ENCODE peak calls at places on chromosomes 3 and 15, in seven cellular contexts. One of them, this sample, is unnamed.

GRCh38 chr3:123521179-123521969 is 63.5 kb downstream of the HACD2 start:
- ATAC-seq in upper lobe of left lung: no peak
- ATAC-seq in naive thymus-derived CD4-positive, alpha-beta T cell: peak; percentile 20
- ATAC-seq in upper lobe of right lung: no peak
- ATAC-seq in HepG2: no peak
- ATAC-seq in aorta: no peak
- ATAC-seq in Panc1: no peak
- ATAC-seq in this sample: no peak

GRCh38 chr3:123961508-123961856 is 453 bp upstream of the CCDC14 start:
- ATAC-seq in HepG2: no peak
- ATAC-seq in aorta: no peak
- ATAC-seq in upper lobe of left lung: no peak
- ATAC-seq in upper lobe of right lung: no peak
- ATAC-seq in naive thymus-derived CD4-positive, alpha-beta T cell: no peak
- ATAC-seq in Panc1: no peak
- ATAC-seq in this sample: no peak

GRCh38 chr3:44584646-44585501 is at the start of gene ZNF660:
- ATAC-seq in upper lobe of right lung: peak; percentile 92
- ATAC-seq in Panc1: no peak
- ATAC-seq in HepG2: peak; percentile 96
- ATAC-seq in aorta: peak; percentile 94
- ATAC-seq in upper lobe of left lung: peak; percentile 92
- ATAC-seq in naive thymus-derived CD4-positive, alpha-beta T cell: peak; percentile 77
- ATAC-seq in this sample: peak; percentile 94

GRCh38 chr15:70420421-70421196 is 322.9 kb upstream of the TLE3 start:
- ATAC-seq in upper lobe of left lung: no peak
- ATAC-seq in Panc1: no peak
- ATAC-seq in upper lobe of right lung: no peak
- ATAC-seq in HepG2: no peak
- ATAC-seq in naive thymus-derived CD4-positive, alpha-beta T cell: no peak
- ATAC-seq in aorta: no peak
- ATAC-seq in this sample: no peak

GRCh38 chr15:97981058-97981457 is 20.6 kb downstream of the ARRDC4 start:
- ATAC-seq in upper lobe of left lung: no peak
- ATAC-seq in aorta: no peak
- ATAC-seq in Panc1: no peak
- ATAC-seq in HepG2: no peak
- ATAC-seq in upper lobe of right lung: no peak
- ATAC-seq in naive thymus-derived CD4-positive, alpha-beta T cell: no peak
- ATAC-seq in this sample: no peak

GRCh38 chr15:71452893-71453292 is 337.6 kb downstream of the THSD4 start:
- ATAC-seq in upper lobe of left lung: no peak
- ATAC-seq in naive thymus-derived CD4-positive, alpha-beta T cell: no peak
- ATAC-seq in HepG2: no peak
- ATAC-seq in Panc1: no peak
- ATAC-seq in aorta: no peak
- ATAC-seq in upper lobe of right lung: no peak
- ATAC-seq in this sample: no peak

GRCh38 chr15:29727871-29728270 is 94.4 kb downstream of the TJP1 start:
- ATAC-seq in upper lobe of left lung: no peak
- ATAC-seq in naive thymus-derived CD4-positive, alpha-beta T cell: no peak
- ATAC-seq in Panc1: no peak
- ATAC-seq in aorta: no peak
- ATAC-seq in HepG2: no peak
- ATAC-seq in upper lobe of right lung: no peak
- ATAC-seq in this sample: no peak

GRCh38 chr3:184275302-184275701 is 520 bp upstream of the ECE2 start:
- ATAC-seq in upper lobe of left lung: no peak
- ATAC-seq in upper lobe of right lung: no peak
- ATAC-seq in aorta: no peak
- ATAC-seq in Panc1: peak; percentile 35
- ATAC-seq in naive thymus-derived CD4-positive, alpha-beta T cell: no peak
- ATAC-seq in HepG2: no peak
- ATAC-seq in this sample: no peak

GRCh38 chr15:34436956-34437442 is 609 bp downstream of the GOLGA8A start:
- ATAC-seq in naive thymus-derived CD4-positive, alpha-beta T cell: peak; percentile 70
- ATAC-seq in Panc1: peak; percentile 75
- ATAC-seq in HepG2: peak; percentile 78
- ATAC-seq in aorta: no peak
- ATAC-seq in upper lobe of right lung: peak; percentile 74
- ATAC-seq in upper lobe of left lung: peak; percentile 60
- ATAC-seq in this sample: peak; percentile 71

GRCh38 chr3:40780801-40781406 is 256.1 kb downstream of the ZNF621 start:
- ATAC-seq in aorta: peak; percentile 76
- ATAC-seq in HepG2: peak; percentile 32
- ATAC-seq in Panc1: no peak
- ATAC-seq in upper lobe of right lung: peak; percentile 51
- ATAC-seq in upper lobe of left lung: peak; percentile 46
- ATAC-seq in naive thymus-derived CD4-positive, alpha-beta T cell: no peak
- ATAC-seq in this sample: peak; percentile 38

GRCh38 chr3:29940759-29941319 is 660.0 kb downstream of the RBMS3 start:
- ATAC-seq in HepG2: no peak
- ATAC-seq in upper lobe of left lung: no peak
- ATAC-seq in aorta: no peak
- ATAC-seq in naive thymus-derived CD4-positive, alpha-beta T cell: no peak
- ATAC-seq in Panc1: no peak
- ATAC-seq in upper lobe of right lung: no peak
- ATAC-seq in this sample: no peak

GRCh38 chr3:157131861-157132260 is 28.1 kb downstream of the CCNL1 start:
- ATAC-seq in HepG2: no peak
- ATAC-seq in naive thymus-derived CD4-positive, alpha-beta T cell: no peak
- ATAC-seq in Panc1: no peak
- ATAC-seq in aorta: no peak
- ATAC-seq in upper lobe of right lung: no peak
- ATAC-seq in upper lobe of left lung: no peak
- ATAC-seq in this sample: no peak

GRCh38 chr3:8442993-8443670 is 58.5 kb upstream of the LMCD1 start:
- ATAC-seq in naive thymus-derived CD4-positive, alpha-beta T cell: no peak
- ATAC-seq in upper lobe of right lung: no peak
- ATAC-seq in aorta: peak; percentile 28
- ATAC-seq in upper lobe of left lung: no peak
- ATAC-seq in HepG2: no peak
- ATAC-seq in Panc1: no peak
- ATAC-seq in this sample: no peak

GRCh38 chr3:193851416-193851815 is 258.4 kb downstream of the OPA1 start:
- ATAC-seq in naive thymus-derived CD4-positive, alpha-beta T cell: no peak
- ATAC-seq in aorta: no peak
- ATAC-seq in Panc1: no peak
- ATAC-seq in upper lobe of left lung: no peak
- ATAC-seq in upper lobe of right lung: no peak
- ATAC-seq in HepG2: no peak
- ATAC-seq in this sample: no peak

GRCh38 chr3:187889106-187889505 is 143.8 kb upstream of the BCL6 start:
- ATAC-seq in upper lobe of right lung: no peak
- ATAC-seq in HepG2: no peak
- ATAC-seq in upper lobe of left lung: no peak
- ATAC-seq in naive thymus-derived CD4-positive, alpha-beta T cell: no peak
- ATAC-seq in Panc1: peak; percentile 21
- ATAC-seq in aorta: peak; percentile 38
- ATAC-seq in this sample: peak; percentile 27

GRCh38 chr15:31435891-31436628 is 109.4 kb downstream of the KLF13 start:
- ATAC-seq in aorta: peak; percentile 47
- ATAC-seq in upper lobe of left lung: no peak
- ATAC-seq in naive thymus-derived CD4-positive, alpha-beta T cell: peak; percentile 0
- ATAC-seq in HepG2: no peak
- ATAC-seq in upper lobe of right lung: peak; percentile 4
- ATAC-seq in Panc1: no peak
- ATAC-seq in this sample: peak; percentile 72

GRCh38 chr3:33132019-33132360 is 18.2 kb downstream of the CRTAP start:
- ATAC-seq in aorta: no peak
- ATAC-seq in Panc1: peak; percentile 20
- ATAC-seq in upper lobe of right lung: peak; percentile 14
- ATAC-seq in naive thymus-derived CD4-positive, alpha-beta T cell: no peak
- ATAC-seq in HepG2: peak; percentile 56
- ATAC-seq in upper lobe of left lung: peak; percentile 30
- ATAC-seq in this sample: no peak

GRCh38 chr3:182970811-182971418 is 9.4 kb downstream of the DCUN1D1 start:
- ATAC-seq in upper lobe of right lung: no peak
- ATAC-seq in Panc1: no peak
- ATAC-seq in upper lobe of left lung: no peak
- ATAC-seq in aorta: no peak
- ATAC-seq in naive thymus-derived CD4-positive, alpha-beta T cell: no peak
- ATAC-seq in HepG2: peak; percentile 98
- ATAC-seq in this sample: no peak

GRCh38 chr15:97091093-97091492 is 760.6 kb downstream of the NR2F2 start:
- ATAC-seq in HepG2: no peak
- ATAC-seq in naive thymus-derived CD4-positive, alpha-beta T cell: no peak
- ATAC-seq in upper lobe of right lung: no peak
- ATAC-seq in upper lobe of left lung: no peak
- ATAC-seq in Panc1: no peak
- ATAC-seq in aorta: no peak
- ATAC-seq in this sample: no peak

GRCh38 chr3:101898752-101899169 is 49.4 kb downstream of the NFKBIZ start:
- ATAC-seq in aorta: peak; percentile 19
- ATAC-seq in upper lobe of right lung: peak; percentile 79
- ATAC-seq in HepG2: no peak
- ATAC-seq in naive thymus-derived CD4-positive, alpha-beta T cell: peak; percentile 79
- ATAC-seq in upper lobe of left lung: no peak
- ATAC-seq in Panc1: no peak
- ATAC-seq in this sample: peak; percentile 36

GRCh38 chr3:48661501-48662139 is 1.1 kb downstream of the CELSR3 start:
- ATAC-seq in aorta: peak; percentile 71
- ATAC-seq in upper lobe of left lung: peak; percentile 58
- ATAC-seq in HepG2: peak; percentile 12
- ATAC-seq in Panc1: no peak
- ATAC-seq in upper lobe of right lung: peak; percentile 61
- ATAC-seq in naive thymus-derived CD4-positive, alpha-beta T cell: peak; percentile 71
- ATAC-seq in this sample: no peak

GRCh38 chr3:88003115-88003755 is 55.6 kb downstream of the CGGBP1 start:
- ATAC-seq in HepG2: peak; percentile 52
- ATAC-seq in aorta: no peak
- ATAC-seq in upper lobe of right lung: peak; percentile 78
- ATAC-seq in naive thymus-derived CD4-positive, alpha-beta T cell: peak; percentile 71
- ATAC-seq in Panc1: no peak
- ATAC-seq in upper lobe of left lung: no peak
- ATAC-seq in this sample: no peak

DNA sequence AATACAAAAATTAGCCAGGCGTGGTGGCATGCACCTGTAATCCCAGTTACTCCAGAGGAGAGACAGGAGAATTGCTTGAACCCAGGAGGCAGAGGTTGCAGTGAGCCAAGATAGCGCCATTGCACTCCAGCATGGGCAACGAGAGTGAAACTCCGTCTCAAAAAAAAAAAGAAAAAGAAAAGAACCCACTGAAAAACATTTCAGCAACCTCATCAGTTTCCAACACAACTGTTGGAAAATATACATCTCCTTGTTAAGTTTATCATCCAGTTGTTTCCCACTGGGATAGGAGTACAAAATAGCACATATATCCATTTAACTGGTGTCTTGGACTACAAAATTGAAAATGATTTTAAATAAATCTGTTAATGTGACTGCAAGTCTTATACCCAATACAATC is 2.2 kb downstream of the RPN1 start:
- ATAC-seq in HepG2: no peak
- ATAC-seq in upper lobe of left lung: no peak
- ATAC-seq in naive thymus-derived CD4-positive, alpha-beta T cell: no peak
- ATAC-seq in upper lobe of right lung: no peak
- ATAC-seq in Panc1: no peak
- ATAC-seq in aorta: no peak
- ATAC-seq in this sample: no peak
- H3K4me3 ChIP-seq in HepG2: peak overlapping the region; percentile 99
- H3K4me3 ChIP-seq in upper lobe of left lung: peak overlapping the region; percentile 88
- H3K4me3 ChIP-seq in naive thymus-derived CD4-positive, alpha-beta T cell: no peak overlapping the region
- H3K4me3 ChIP-seq in upper lobe of right lung: peak overlapping the region; percentile 100
- H3K4me3 ChIP-seq in Panc1: peak overlapping the region; percentile 68
- H3K4me3 ChIP-seq in aorta: no peak overlapping the region
- H3K4me3 ChIP-seq in this sample: no peak overlapping the region

GRCh38 chr3:4825572-4826236 is 153.5 kb upstream of the BHLHE40 start:
- ATAC-seq in HepG2: peak; percentile 65
- ATAC-seq in aorta: peak; percentile 38
- ATAC-seq in upper lobe of left lung: peak; percentile 87
- ATAC-seq in naive thymus-derived CD4-positive, alpha-beta T cell: peak; percentile 29
- ATAC-seq in Panc1: peak; percentile 43
- ATAC-seq in upper lobe of right lung: peak; percentile 84
- ATAC-seq in this sample: peak; percentile 26
- H3K4me3 ChIP-seq in HepG2: no peak overlapping the region
- H3K4me3 ChIP-seq in aorta: no peak overlapping the region
- H3K4me3 ChIP-seq in upper lobe of left lung: no peak overlapping the region
- H3K4me3 ChIP-seq in naive thymus-derived CD4-positive, alpha-beta T cell: peak overlapping the region; percentile 46
- H3K4me3 ChIP-seq in Panc1: no peak overlapping the region
- H3K4me3 ChIP-seq in upper lobe of right lung: peak overlapping the region; percentile 3
- H3K4me3 ChIP-seq in this sample: no peak overlapping the region

DNA sequence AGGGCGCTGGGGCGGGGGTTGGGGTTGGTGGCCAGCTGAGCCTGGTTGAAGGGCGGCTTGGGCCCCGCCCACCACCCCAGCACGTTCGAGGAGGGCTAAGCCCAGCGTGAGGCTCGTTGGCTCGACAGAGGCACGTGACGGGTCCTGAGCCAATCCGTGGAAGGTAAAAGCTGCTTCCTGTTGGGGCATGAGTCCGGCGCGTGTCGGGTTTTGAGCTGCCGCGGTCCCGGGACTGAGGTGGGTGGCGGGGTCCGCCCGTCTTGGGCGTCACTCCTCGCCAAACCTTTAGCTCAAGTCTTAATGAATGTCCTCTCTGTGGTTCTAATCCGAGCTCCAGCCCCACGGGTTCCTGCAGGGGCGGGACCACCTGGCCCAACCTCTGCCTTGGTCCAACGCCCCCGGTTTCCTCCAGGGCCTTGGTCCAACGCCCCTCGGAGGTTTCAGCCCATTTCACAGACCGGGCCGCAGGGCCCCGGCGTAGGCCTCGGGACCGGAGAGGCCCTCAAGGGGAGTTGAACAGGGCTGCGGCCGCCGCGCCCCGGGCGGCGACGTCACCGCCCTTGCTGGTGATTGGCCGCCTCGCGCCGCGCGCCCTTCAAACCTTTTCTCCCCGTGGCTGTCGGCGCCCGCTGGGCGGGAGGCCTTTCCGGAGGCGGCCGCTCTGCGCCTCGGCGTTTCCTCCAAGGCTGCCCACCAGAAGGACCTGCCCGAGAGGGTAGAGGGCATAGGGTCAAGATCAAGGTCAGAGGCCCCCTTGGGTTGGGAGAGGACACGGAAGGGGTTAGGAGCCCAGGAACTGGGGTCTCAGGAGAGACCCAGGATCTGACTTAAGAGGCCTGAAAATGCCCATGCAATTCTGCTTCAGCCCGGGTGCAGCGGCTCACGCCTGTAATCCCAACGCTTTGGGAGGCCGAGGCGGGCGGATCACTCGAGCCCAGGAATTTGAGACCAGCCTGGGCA is at the start of gene RCCD1:
- ATAC-seq in upper lobe of right lung: peak; percentile 94
- ATAC-seq in HepG2: peak; percentile 95
- ATAC-seq in aorta: peak; percentile 95
- ATAC-seq in Panc1: peak; percentile 91
- ATAC-seq in naive thymus-derived CD4-positive, alpha-beta T cell: peak; percentile 98
- ATAC-seq in upper lobe of left lung: peak; percentile 95
- ATAC-seq in this sample: peak; percentile 96
- H3K4me3 ChIP-seq in upper lobe of right lung: peak within 1 kb of the TSS; percentile 81
- H3K4me3 ChIP-seq in HepG2: peak within 1 kb of the TSS; percentile 77
- H3K4me3 ChIP-seq in aorta: peak within 1 kb of the TSS; percentile 24
- H3K4me3 ChIP-seq in Panc1: peak within 1 kb of the TSS; percentile 81
- H3K4me3 ChIP-seq in naive thymus-derived CD4-positive, alpha-beta T cell: peak within 1 kb of the TSS; percentile 100
- H3K4me3 ChIP-seq in upper lobe of left lung: peak within 1 kb of the TSS; percentile 85
- H3K4me3 ChIP-seq in this sample: peak within 1 kb of the TSS; percentile 89

DNA sequence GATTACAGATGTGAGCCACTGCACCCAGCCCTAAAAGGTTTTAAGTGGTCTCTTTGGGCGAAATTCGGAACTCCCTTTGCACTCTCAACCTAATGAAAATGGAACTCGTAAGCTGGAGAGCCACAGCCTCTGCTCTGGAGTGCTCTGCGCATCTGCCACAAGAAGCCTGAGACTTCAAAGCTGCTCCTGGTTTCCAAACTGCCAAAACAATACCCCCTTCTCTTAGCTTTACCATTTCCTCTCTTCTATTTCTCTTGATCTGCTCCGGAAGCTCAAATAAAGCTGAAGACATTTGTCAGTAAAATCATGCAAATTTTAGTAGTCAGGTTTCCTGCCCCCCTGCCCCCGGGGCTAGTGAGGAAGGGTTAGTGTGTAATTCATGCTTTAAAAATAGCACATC is 312.7 kb downstream of the MFSD1 start:
- ATAC-seq in naive thymus-derived CD4-positive, alpha-beta T cell: no peak
- ATAC-seq in upper lobe of left lung: no peak
- ATAC-seq in upper lobe of right lung: no peak
- ATAC-seq in aorta: no peak
- ATAC-seq in HepG2: no peak
- ATAC-seq in Panc1: no peak
- ATAC-seq in this sample: no peak
- H3K4me3 ChIP-seq in naive thymus-derived CD4-positive, alpha-beta T cell: no peak overlapping the region
- H3K4me3 ChIP-seq in upper lobe of left lung: no peak overlapping the region
- H3K4me3 ChIP-seq in upper lobe of right lung: no peak overlapping the region
- H3K4me3 ChIP-seq in aorta: no peak overlapping the region
- H3K4me3 ChIP-seq in HepG2: no peak overlapping the region
- H3K4me3 ChIP-seq in Panc1: no peak overlapping the region
- H3K4me3 ChIP-seq in this sample: no peak overlapping the region